ENCODE peak calls at places on chromosomes 12 and 14, in seven cellular contexts. One of them, this sample, is unnamed. For H3K79me1, the result is how much of the 10 kb centered on the place peaks cover.

GRCh38 chr12:110696283-110696682 is 7.4 kb upstream of the HVCN1 start:
- DNase-seq in H9: no peak
- DNase-seq in mesendoderm: no peak
- DNase-seq in neuronal stem cell: no peak
- DNase-seq in IMR-90: no peak
- DNase-seq in trophoblast cell: peak
- DNase-seq in H1: no peak
- DNase-seq in this sample: no peak

GRCh38 chr12:108312885-108313203 is 26.3 kb downstream of the CMKLR1 start:
- DNase-seq in H1: no peak
- DNase-seq in H9: no peak
- DNase-seq in IMR-90: no peak
- DNase-seq in trophoblast cell: no peak
- DNase-seq in mesendoderm: no peak
- DNase-seq in neuronal stem cell: no peak
- DNase-seq in this sample: no peak

GRCh38 chr12:113260127-113260526 is 38.9 kb downstream of the TPCN1 start:
- DNase-seq in H1: no peak
- DNase-seq in trophoblast cell: no peak
- DNase-seq in mesendoderm: no peak
- DNase-seq in H9: no peak
- DNase-seq in neuronal stem cell: no peak
- DNase-seq in IMR-90: no peak
- DNase-seq in this sample: no peak

GRCh38 chr12:25051583-25052190 is 102.8 kb upstream of the BCAT1 start:
- DNase-seq in H1: no peak
- DNase-seq in mesendoderm: no peak
- DNase-seq in IMR-90: no peak
- DNase-seq in neuronal stem cell: no peak
- DNase-seq in trophoblast cell: no peak
- DNase-seq in H9: no peak
- DNase-seq in this sample: no peak

GRCh38 chr14:87996276-87996592 is 3.3 kb upstream of the GALC start:
- DNase-seq in trophoblast cell: no peak
- DNase-seq in neuronal stem cell: no peak
- DNase-seq in H1: no peak
- DNase-seq in IMR-90: peak
- DNase-seq in mesendoderm: peak
- DNase-seq in H9: no peak
- DNase-seq in this sample: no peak

GRCh38 chr12:1915082-1915968 is 3.1 kb downstream of the CACNA2D4 start:
- DNase-seq in IMR-90: no peak
- DNase-seq in trophoblast cell: no peak
- DNase-seq in mesendoderm: no peak
- DNase-seq in neuronal stem cell: no peak
- DNase-seq in H9: peak
- DNase-seq in H1: peak
- DNase-seq in this sample: no peak

GRCh38 chr14:75223664-75224154 is 47.3 kb upstream of the TMED10 start:
- DNase-seq in trophoblast cell: no peak
- DNase-seq in H9: peak
- DNase-seq in IMR-90: peak
- DNase-seq in mesendoderm: peak
- DNase-seq in H1: no peak
- DNase-seq in neuronal stem cell: peak
- DNase-seq in this sample: peak

GRCh38 chr12:6328945-6329692 is 12.8 kb downstream of the TNFRSF1A start:
- DNase-seq in H1: peak
- DNase-seq in mesendoderm: no peak
- DNase-seq in trophoblast cell: no peak
- DNase-seq in IMR-90: no peak
- DNase-seq in neuronal stem cell: no peak
- DNase-seq in H9: peak
- DNase-seq in this sample: no peak

GRCh38 chr12:41034686-41035085 is 153.4 kb upstream of the PDZRN4 start:
- DNase-seq in neuronal stem cell: no peak
- DNase-seq in H1: no peak
- DNase-seq in H9: no peak
- DNase-seq in mesendoderm: no peak
- DNase-seq in trophoblast cell: no peak
- DNase-seq in IMR-90: peak
- DNase-seq in this sample: peak

GRCh38 chr12:46659032-46659703 is 166.6 kb downstream of the SLC38A4 start:
- DNase-seq in IMR-90: peak
- DNase-seq in mesendoderm: peak
- DNase-seq in trophoblast cell: no peak
- DNase-seq in H9: no peak
- DNase-seq in H1: no peak
- DNase-seq in neuronal stem cell: peak
- DNase-seq in this sample: peak

GRCh38 chr14:44873536-44873935 is 88.2 kb downstream of the KLHL28 start:
- DNase-seq in H9: peak
- DNase-seq in IMR-90: no peak
- DNase-seq in trophoblast cell: no peak
- DNase-seq in H1: no peak
- DNase-seq in neuronal stem cell: no peak
- DNase-seq in mesendoderm: no peak
- DNase-seq in this sample: peak

GRCh38 chr12:26122681-26123481 is 2.0 kb downstream of the BHLHE41 start:
- DNase-seq in mesendoderm: no peak
- DNase-seq in H1: peak
- DNase-seq in trophoblast cell: peak
- DNase-seq in H9: peak
- DNase-seq in neuronal stem cell: peak
- DNase-seq in IMR-90: peak
- DNase-seq in this sample: peak

GRCh38 chr12:27622436-27623185 is 73.6 kb upstream of the REP15 start:
- DNase-seq in IMR-90: peak
- DNase-seq in neuronal stem cell: no peak
- DNase-seq in H1: no peak
- DNase-seq in trophoblast cell: peak
- DNase-seq in H9: no peak
- DNase-seq in mesendoderm: no peak
- DNase-seq in this sample: no peak

GRCh38 chr14:21098134-21098891 is at the start of gene ZNF219:
- DNase-seq in H1: peak
- DNase-seq in neuronal stem cell: peak
- DNase-seq in H9: peak
- DNase-seq in IMR-90: peak
- DNase-seq in mesendoderm: peak
- DNase-seq in trophoblast cell: peak
- DNase-seq in this sample: peak

GRCh38 chr12:15525414-15525813 is 203.1 kb downstream of the PTPRO start:
- DNase-seq in trophoblast cell: no peak
- DNase-seq in IMR-90: no peak
- DNase-seq in mesendoderm: peak
- DNase-seq in H9: no peak
- DNase-seq in H1: no peak
- DNase-seq in neuronal stem cell: no peak
- DNase-seq in this sample: no peak

GRCh38 chr14:53537421-53538315 is 384.5 kb upstream of the DDHD1 start:
- DNase-seq in mesendoderm: peak
- DNase-seq in neuronal stem cell: no peak
- DNase-seq in trophoblast cell: peak
- DNase-seq in IMR-90: peak
- DNase-seq in H1: no peak
- DNase-seq in H9: no peak
- DNase-seq in this sample: peak

GRCh38 chr14:95319312-95320075 is at the start of gene CLMN:
- DNase-seq in H1: peak
- DNase-seq in mesendoderm: peak
- DNase-seq in trophoblast cell: peak
- DNase-seq in IMR-90: peak
- DNase-seq in neuronal stem cell: peak
- DNase-seq in H9: peak
- DNase-seq in this sample: peak

GRCh38 chr14:23057757-23058653 is 685 bp upstream of the CDH24 start:
- DNase-seq in trophoblast cell: peak
- DNase-seq in IMR-90: peak
- DNase-seq in mesendoderm: peak
- DNase-seq in neuronal stem cell: peak
- DNase-seq in H1: peak
- DNase-seq in H9: peak
- DNase-seq in this sample: peak

GRCh38 chr12:119857036-119857435 is 20.1 kb downstream of the CIT start:
- DNase-seq in H9: no peak
- DNase-seq in neuronal stem cell: no peak
- DNase-seq in H1: no peak
- DNase-seq in mesendoderm: no peak
- DNase-seq in trophoblast cell: no peak
- DNase-seq in IMR-90: no peak
- DNase-seq in this sample: no peak

GRCh38 chr12:63922446-63922845 is 77.9 kb downstream of the SRGAP1 start:
- DNase-seq in neuronal stem cell: no peak
- DNase-seq in H9: no peak
- DNase-seq in mesendoderm: peak
- DNase-seq in IMR-90: peak
- DNase-seq in H1: no peak
- DNase-seq in trophoblast cell: peak
- DNase-seq in this sample: peak

GRCh38 chr12:22821985-22822384 is 197.0 kb downstream of the ETNK1 start:
- DNase-seq in IMR-90: no peak
- DNase-seq in neuronal stem cell: no peak
- DNase-seq in trophoblast cell: peak
- DNase-seq in H9: no peak
- DNase-seq in mesendoderm: peak
- DNase-seq in H1: no peak
- DNase-seq in this sample: peak

GRCh38 chr14:66476964-66477363 is 9.2 kb upstream of the CCDC196 start:
- DNase-seq in trophoblast cell: no peak
- DNase-seq in mesendoderm: no peak
- DNase-seq in IMR-90: peak
- DNase-seq in neuronal stem cell: no peak
- DNase-seq in H1: no peak
- DNase-seq in H9: no peak
- DNase-seq in this sample: no peak

GRCh38 chr12:65229441-65229840 is 49.0 kb upstream of the MSRB3 start:
- DNase-seq in H9: no peak
- DNase-seq in mesendoderm: no peak
- DNase-seq in neuronal stem cell: no peak
- DNase-seq in H1: no peak
- DNase-seq in IMR-90: peak
- DNase-seq in trophoblast cell: no peak
- DNase-seq in this sample: peak

GRCh38 chr14:49461529-49462401 is 124.4 kb downstream of the RPS29 start:
- DNase-seq in trophoblast cell: peak
- DNase-seq in neuronal stem cell: peak
- DNase-seq in H9: no peak
- DNase-seq in mesendoderm: peak
- DNase-seq in H1: no peak
- DNase-seq in IMR-90: peak
- DNase-seq in this sample: peak

GRCh38 chr12:56104815-56105476 is 587 bp downstream of the PA2G4 start:
- DNase-seq in IMR-90: no peak
- DNase-seq in neuronal stem cell: no peak
- DNase-seq in trophoblast cell: peak
- DNase-seq in H9: no peak
- DNase-seq in H1: no peak
- DNase-seq in mesendoderm: peak
- DNase-seq in this sample: peak

GRCh38 chr14:56122306-56122705 is 4.1 kb downstream of the PELI2 start:
- DNase-seq in trophoblast cell: no peak
- DNase-seq in H1: no peak
- DNase-seq in IMR-90: peak
- DNase-seq in H9: no peak
- DNase-seq in mesendoderm: no peak
- DNase-seq in neuronal stem cell: no peak
- DNase-seq in this sample: no peak

GRCh38 chr14:23447634-23448353 is 12.3 kb upstream of the MYH7 start:
- DNase-seq in neuronal stem cell: no peak
- DNase-seq in trophoblast cell: no peak
- DNase-seq in H1: peak
- DNase-seq in mesendoderm: no peak
- DNase-seq in H9: no peak
- DNase-seq in IMR-90: no peak
- DNase-seq in this sample: no peak

GRCh38 chr12:6827437-6827894 is 741 bp upstream of the P3H3 start:
- DNase-seq in H9: peak
- DNase-seq in mesendoderm: peak
- DNase-seq in trophoblast cell: peak
- DNase-seq in H1: peak
- DNase-seq in neuronal stem cell: peak
- DNase-seq in IMR-90: peak
- DNase-seq in this sample: peak

GRCh38 chr12:66004922-66005703 is 125.4 kb downstream of the LLPH start:
- DNase-seq in H9: no peak
- DNase-seq in neuronal stem cell: no peak
- DNase-seq in IMR-90: no peak
- DNase-seq in trophoblast cell: no peak
- DNase-seq in H1: no peak
- DNase-seq in mesendoderm: no peak
- DNase-seq in this sample: no peak

GRCh38 chr14:52220924-52221802 is 46.3 kb upstream of the PTGDR start:
- DNase-seq in mesendoderm: no peak
- DNase-seq in trophoblast cell: no peak
- DNase-seq in H9: no peak
- DNase-seq in H1: no peak
- DNase-seq in IMR-90: no peak
- DNase-seq in neuronal stem cell: no peak
- DNase-seq in this sample: no peak

GRCh38 chr12:79521576-79521975 is 169.2 kb downstream of the PAWR start:
- DNase-seq in mesendoderm: no peak
- DNase-seq in trophoblast cell: no peak
- DNase-seq in IMR-90: no peak
- DNase-seq in H1: no peak
- DNase-seq in neuronal stem cell: no peak
- DNase-seq in H9: no peak
- DNase-seq in this sample: no peak
- H3K79me1 ChIP-seq in mesendoderm: under half
- H3K79me1 ChIP-seq in trophoblast cell: under half
- H3K79me1 ChIP-seq in IMR-90: under half
- H3K79me1 ChIP-seq in H1: under half
- H3K79me1 ChIP-seq in neuronal stem cell: under half
- H3K79me1 ChIP-seq in H9: under half
- H3K79me1 ChIP-seq in this sample: under half

GRCh38 chr12:57816855-57817151 is 1.7 kb downstream of the AVIL start:
- DNase-seq in mesendoderm: no peak
- DNase-seq in IMR-90: no peak
- DNase-seq in H1: no peak
- DNase-seq in H9: no peak
- DNase-seq in trophoblast cell: no peak
- DNase-seq in neuronal stem cell: no peak
- DNase-seq in this sample: no peak
- H2BK120ac ChIP-seq in mesendoderm: no peak
- H2BK120ac ChIP-seq in IMR-90: no peak
- H2BK120ac ChIP-seq in H1: no peak
- H2BK120ac ChIP-seq in H9: no peak
- H2BK120ac ChIP-seq in trophoblast cell: no peak
- H2BK120ac ChIP-seq in neuronal stem cell: no peak
- H2BK120ac ChIP-seq in this sample: no peak

GRCh38 chr14:64504897-64505771 is 564 bp downstream of the ZBTB1 start:
- DNase-seq in H1: peak
- DNase-seq in trophoblast cell: peak
- DNase-seq in mesendoderm: peak
- DNase-seq in H9: peak
- DNase-seq in neuronal stem cell: peak
- DNase-seq in IMR-90: peak
- DNase-seq in this sample: peak
- H3K23ac ChIP-seq in H1: no peak
- H3K23ac ChIP-seq in trophoblast cell: peak
- H3K23ac ChIP-seq in mesendoderm: peak
- H3K23ac ChIP-seq in H9: no peak
- H3K23ac ChIP-seq in neuronal stem cell: peak
- H3K23ac ChIP-seq in IMR-90: peak
- H3K23ac ChIP-seq in this sample: peak

GRCh38 chr12:53670966-53671365 is 4.9 kb downstream of the ATP5MC2 start:
- DNase-seq in trophoblast cell: no peak
- DNase-seq in neuronal stem cell: no peak
- DNase-seq in mesendoderm: no peak
- DNase-seq in H1: no peak
- DNase-seq in H9: no peak
- DNase-seq in IMR-90: no peak
- DNase-seq in this sample: no peak
- H3K79me1 ChIP-seq in trophoblast cell: under half
- H3K79me1 ChIP-seq in neuronal stem cell: under half
- H3K79me1 ChIP-seq in mesendoderm: under half
- H3K79me1 ChIP-seq in H1: under half
- H3K79me1 ChIP-seq in H9: under half
- H3K79me1 ChIP-seq in IMR-90: half or more
- H3K79me1 ChIP-seq in this sample: under half